ENCODE peak calls at places on chromosomes 7 and 10, in nine cellular contexts. S, W, T, V, J, O, Q, I and P are unnamed samples.

GRCh38 chr7:13181221-13181620 is 493.8 kb downstream of the ARL4A start:
- DNase-seq in S (no peak), W (peak), T (no peak), V (no peak), J (no peak), O (no peak), Q (no peak), I (no peak), P (no peak)

GRCh38 chr10:89427629-89428028 is 13.3 kb downstream of the IFIT5 start:
- DNase-seq in S (no peak), W (peak), T (no peak), V (no peak), J (no peak), O (no peak), Q (no peak), I (no peak), P (no peak)

GRCh38 chr10:96560489-96560888 is 26.3 kb downstream of the TM9SF3 start:
- DNase-seq in S (no peak), W (no peak), T (no peak), V (no peak), J (no peak), O (no peak), Q (no peak), I (no peak), P (no peak)

GRCh38 chr7:32502656-32503189 is 7.4 kb downstream of the AVL9 start:
- DNase-seq in S (no peak), W (no peak), T (no peak), V (no peak), J (no peak), O (no peak), Q (no peak), I (no peak), P (no peak)

GRCh38 chr10:86225098-86225782 is 141.4 kb downstream of the GRID1 start:
- DNase-seq in S (peak), W (peak), T (peak), V (no peak), J (no peak), O (no peak), Q (no peak), I (no peak), P (peak)

GRCh38 chr7:50317221-50317678 is 12.7 kb downstream of the IKZF1 start:
- DNase-seq in S (no peak), W (no peak), T (no peak), V (no peak), J (no peak), O (no peak), Q (no peak), I (no peak), P (no peak)

GRCh38 chr10:44805461-44806210 is 105.5 kb upstream of the TMEM72 start:
- DNase-seq in S (no peak), W (no peak), T (no peak), V (peak), J (no peak), O (no peak), Q (no peak), I (no peak), P (no peak)

GRCh38 chr7:133561361-133561760 is 308.5 kb downstream of the EXOC4 start:
- DNase-seq in S (no peak), W (no peak), T (no peak), V (no peak), J (no peak), O (no peak), Q (no peak), I (no peak), P (no peak)

GRCh38 chr10:94902570-94902969 is 35.9 kb upstream of the CYP2C9 start:
- DNase-seq in S (no peak), W (no peak), T (peak), V (no peak), J (no peak), O (no peak), Q (no peak), I (no peak), P (no peak)

GRCh38 chr10:129756912-129757861 is 206.9 kb downstream of the EBF3 start:
- DNase-seq in S (no peak), W (peak), T (peak), V (peak), J (peak), O (no peak), Q (no peak), I (no peak), P (no peak)

GRCh38 chr7:86833360-86833759 is 189.7 kb downstream of the GRM3 start:
- DNase-seq in S (no peak), W (no peak), T (no peak), V (peak), J (no peak), O (no peak), Q (no peak), I (no peak), P (no peak)

GRCh38 chr10:5570979-5571810 is 46.4 kb downstream of the CALML3 start:
- DNase-seq in S (peak), W (no peak), T (no peak), V (no peak), J (no peak), O (no peak), Q (no peak), I (no peak), P (no peak)
- H3K4me3 ChIP-seq in S (no peak), W (no peak), T (no peak), V (no peak), J (no peak), O (no peak), Q (no peak), I (no peak), P (no peak)

GRCh38 chr10:43362191-43362839 is 9.1 kb upstream of the FXYD4 start:
- DNase-seq in S (peak), W (peak), T (peak), V (peak), J (peak), O (peak), Q (peak), I (peak), P (no peak)
- TF ChIP-seq CTCF in S (peak), W (peak), T (peak), V (peak), J (peak), O (peak), Q (peak), I (peak), P (peak)

GRCh38 chr10:7483848-7484247 is 73.0 kb upstream of the SFMBT2 start:
- DNase-seq in S (no peak), W (no peak), T (no peak), V (no peak), J (no peak), O (no peak), Q (no peak), I (no peak), P (no peak)
- H3K4me3 ChIP-seq in S (no peak), W (no peak), T (no peak), V (no peak), J (no peak), O (no peak), Q (no peak), I (peak), P (no peak)

DNA sequence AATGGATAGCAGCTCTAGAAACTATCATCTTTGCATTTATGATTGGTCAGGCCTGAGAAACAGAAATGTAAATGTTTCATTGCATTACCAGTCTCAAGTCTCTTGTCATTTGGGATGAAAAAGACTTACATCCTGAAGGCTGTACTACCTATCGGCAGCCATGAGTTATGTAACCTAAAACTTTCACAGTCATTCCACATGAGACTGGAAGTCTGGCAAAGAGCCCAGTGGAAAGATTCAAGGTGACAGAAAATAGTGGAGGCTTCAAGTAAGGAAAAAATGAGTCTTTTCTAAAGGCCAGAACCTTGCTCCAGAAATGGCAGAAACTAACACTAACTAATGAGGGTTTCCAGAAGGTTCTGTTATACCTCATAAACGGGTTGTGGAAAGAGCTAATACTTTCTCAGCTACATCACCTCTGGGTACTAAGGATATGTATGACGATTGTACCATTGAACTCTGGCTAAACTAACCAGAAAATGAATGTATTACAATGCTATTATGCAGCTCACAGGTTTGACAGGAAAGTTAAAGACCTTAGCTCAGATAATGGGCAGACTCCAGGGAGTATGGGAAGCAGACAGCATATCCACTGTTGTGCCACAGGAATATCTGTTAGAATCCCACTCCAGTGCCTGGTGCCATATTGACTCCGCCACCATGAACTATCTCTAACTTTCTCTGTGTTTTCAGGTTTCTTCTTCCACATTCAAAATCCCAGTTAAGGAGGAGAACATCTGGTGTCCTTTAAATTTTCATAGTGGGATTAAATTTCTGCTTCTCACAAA is 41.7 kb upstream of the DYNC1I1 start:
- DNase-seq in S (no peak), W (no peak), T (no peak), V (peak), J (no peak), O (no peak), Q (no peak), I (no peak), P (no peak)
- TF ChIP-seq CTCF in S (no peak), W (no peak), T (no peak), V (no peak), J (no peak), O (no peak), Q (no peak), I (no peak), P (no peak)

DNA sequence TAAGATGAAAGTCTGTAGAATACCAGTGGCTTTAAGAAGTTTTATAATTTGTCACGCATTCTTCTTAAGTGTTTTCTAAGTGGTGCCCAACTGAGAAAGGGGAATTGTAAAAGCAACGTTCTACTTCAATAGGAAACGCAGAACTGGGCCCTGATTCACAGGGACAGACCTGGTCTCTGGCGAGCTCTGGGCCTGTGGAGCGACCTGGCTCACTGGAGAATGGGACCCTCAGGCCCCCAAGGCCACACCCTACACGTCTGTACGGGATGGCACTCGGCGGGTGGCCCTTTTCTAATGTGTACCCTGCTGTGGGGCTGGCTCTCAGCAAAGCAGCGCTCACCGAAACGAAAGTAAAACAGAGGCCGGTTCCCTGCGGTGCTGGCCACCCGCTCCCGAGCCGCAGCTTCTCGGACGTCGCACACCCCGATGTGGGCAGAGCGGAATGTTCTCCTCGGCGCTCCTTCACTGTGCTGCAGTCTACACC is 205.0 kb downstream of the DIP2C start:
- DNase-seq in S (peak), W (peak), T (no peak), V (no peak), J (no peak), O (no peak), Q (no peak), I (no peak), P (no peak)
- H3K4me3 ChIP-seq in S (peak), W (peak), T (no peak), V (no peak), J (peak), O (peak), Q (no peak), I (peak), P (peak)